ENCODE peak calls at places on chromosomes 12 and 14, in five cellular contexts. T is left ventricle myocardium inferior; O is cardiac fibroblast; B is HFF-Myc; G is CD4-positive, alpha-beta T cell. X is an unnamed sample.
A peak's percentile ranks its signal among the peaks of the same experiment; 100 is the strongest.

GRCh38 chr12:106527356-106527755 is 55.4 kb upstream of the RFX4 start:
- DNase-seq in T (no peak), O (peak; percentile 35), B (no peak), G (no peak), X (no peak)

GRCh38 chr14:35159742-35160409 is 37.5 kb downstream of the PRORP start:
- DNase-seq in T (no peak), O (peak; percentile 81), B (peak; percentile 52), G (no peak), X (peak; percentile 88)

GRCh38 chr12:55684761-55685370 is 22.8 kb downstream of the ITGA7 start:
- DNase-seq in T (no peak), O (no peak), B (no peak), G (no peak), X (no peak)

GRCh38 chr12:107402041-107403022 is 283.3 kb upstream of the PWP1 start:
- DNase-seq in T (no peak), O (peak; percentile 58), B (no peak), G (peak; percentile 51), X (peak; percentile 69)

GRCh38 chr14:35807131-35807961 is 1.7 kb downstream of the RALGAPA1 start:
- DNase-seq in T (no peak), O (no peak), B (no peak), G (no peak), X (no peak)

GRCh38 chr12:69879007-69879960 is 54.3 kb downstream of the MYRFL start:
- DNase-seq in T (peak; percentile 53), O (peak; percentile 84), B (peak; percentile 55), G (peak; percentile 47), X (peak; percentile 59)

GRCh38 chr14:73829526-73830431 is 21.9 kb upstream of the PTGR2 start:
- DNase-seq in T (no peak), O (peak; percentile 83), B (no peak), G (no peak), X (no peak)

GRCh38 chr12:128613821-128614220 is 209.9 kb downstream of the SLC15A4 start:
- DNase-seq in T (no peak), O (no peak), B (no peak), G (no peak), X (no peak)

GRCh38 chr12:107302649-107303386 is 209.5 kb upstream of the CRY1 start:
- DNase-seq in T (no peak), O (no peak), B (no peak), G (no peak), X (no peak)

GRCh38 chr14:50599700-50600444 is 39.9 kb downstream of the ATL1 start:
- DNase-seq in T (no peak), O (peak; percentile 62), B (peak; percentile 49), G (no peak), X (peak; percentile 38)

GRCh38 chr12:104376650-104377506 is 73.3 kb downstream of the EID3 start:
- DNase-seq in T (no peak), O (no peak), B (no peak), G (no peak), X (no peak)

GRCh38 chr14:50758279-50758678 is 72.7 kb downstream of the NIN start:
- DNase-seq in T (no peak), O (no peak), B (no peak), G (no peak), X (no peak)

GRCh38 chr14:23121401-23121800 is 2.3 kb upstream of the CEBPE start:
- DNase-seq in T (no peak), O (peak; percentile 94), B (no peak), G (no peak), X (no peak)

GRCh38 chr12:50006754-50007442 is 18.4 kb downstream of the RACGAP1 start:
- DNase-seq in T (no peak), O (no peak), B (no peak), G (no peak), X (no peak)

GRCh38 chr14:52043690-52044089 is 25.2 kb downstream of the NID2 start:
- DNase-seq in T (no peak), O (peak; percentile 53), B (no peak), G (no peak), X (peak; percentile 50)

GRCh38 chr12:47307680-47308399 is 228.1 kb upstream of the AMIGO2 start:
- DNase-seq in T (no peak), O (peak; percentile 86), B (peak; percentile 36), G (peak; percentile 33), X (peak; percentile 49)

GRCh38 chr14:22667881-22668280 is 23.7 kb upstream of the OR6J1 start:
- DNase-seq in T (no peak), O (peak; percentile 41), B (no peak), G (no peak), X (no peak)

DNA sequence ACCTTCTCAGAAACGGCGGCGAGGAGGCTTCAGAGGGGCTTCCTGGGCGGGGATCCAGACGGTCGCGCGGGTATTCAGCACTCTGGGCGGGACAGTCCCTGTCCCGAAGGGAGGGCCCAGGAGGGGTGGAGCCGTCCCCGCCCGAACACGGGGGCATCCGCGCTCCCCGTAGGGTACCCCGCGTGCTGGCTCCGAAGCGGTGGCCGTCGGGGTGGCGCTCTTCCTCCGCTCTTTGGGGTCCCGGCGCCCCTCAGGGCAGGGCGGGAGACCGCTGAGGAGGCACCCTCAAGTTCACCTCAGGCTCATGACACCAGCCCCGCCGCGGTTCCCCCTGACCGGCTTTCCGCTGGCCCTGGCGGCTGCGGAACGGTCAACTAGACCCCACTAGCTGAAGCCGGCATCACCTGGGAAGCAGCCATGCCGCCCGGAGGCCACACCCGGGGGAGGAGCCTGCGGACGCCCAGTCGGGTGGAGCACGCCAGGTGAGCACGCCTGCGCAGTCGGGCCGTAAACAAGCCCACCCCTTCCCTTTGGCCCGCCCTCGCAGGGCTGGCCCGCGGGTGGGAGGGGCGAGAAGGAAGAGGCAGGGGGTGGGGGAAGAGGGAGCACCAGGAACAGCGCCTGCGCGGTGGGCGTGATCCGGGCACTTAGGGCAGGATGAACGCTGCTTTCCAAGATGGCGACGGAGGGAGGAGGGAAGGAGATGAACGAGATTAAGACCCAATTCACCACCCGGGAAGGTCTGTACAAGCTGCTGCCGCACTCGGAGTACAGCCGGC is at the start of gene WDR20:
- DNase-seq in T (peak; percentile 98), O (peak; percentile 98), B (peak; percentile 88), G (peak; percentile 99), X (peak; percentile 94)
- TF ChIP-seq CTCF in T (no peak), O (no peak), B (no peak), G (no peak), X (no peak)

DNA sequence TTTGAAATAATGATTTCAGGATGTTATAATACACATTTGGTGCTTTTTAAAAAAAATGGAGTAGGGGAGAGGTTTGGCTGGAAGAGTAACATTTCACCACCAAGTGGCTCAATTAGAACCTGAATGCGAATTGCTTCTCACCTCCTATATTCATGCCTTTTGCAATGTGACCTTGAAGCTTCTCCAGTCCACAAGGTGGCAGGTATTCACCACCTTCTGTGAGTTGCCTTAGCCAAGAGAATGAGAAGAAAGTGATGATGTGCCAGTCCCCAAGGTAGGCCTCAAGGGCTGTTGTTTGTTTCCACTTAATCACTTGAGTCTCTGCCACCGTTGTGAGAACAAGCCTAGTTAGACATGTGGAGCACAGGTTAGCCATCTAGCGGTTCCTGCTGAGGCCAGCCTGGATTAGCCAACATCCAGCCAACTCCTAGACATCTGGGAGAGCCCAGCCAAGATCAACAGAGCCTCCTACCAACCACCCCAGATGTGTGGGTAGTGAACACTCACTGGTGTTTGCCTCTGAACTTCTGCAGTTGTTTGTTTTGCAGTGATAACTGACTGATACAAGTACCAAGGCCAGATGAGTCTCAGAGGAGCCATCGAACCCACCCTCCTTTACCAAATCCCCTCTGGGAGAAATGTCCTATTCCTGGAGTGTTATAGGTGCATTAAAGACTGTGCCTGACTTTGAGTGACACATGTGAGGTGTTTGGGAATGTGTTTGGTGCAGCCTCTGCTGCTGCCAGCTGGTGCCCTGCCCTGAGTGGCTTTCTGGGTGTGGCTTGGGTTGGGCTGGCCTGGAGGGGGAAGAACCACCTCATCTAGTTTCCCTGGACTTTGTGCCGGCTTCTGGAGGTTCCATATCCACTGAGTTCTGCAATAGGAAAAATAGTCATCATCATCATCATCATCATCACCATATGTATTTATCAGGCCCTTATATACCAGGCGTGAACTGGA is 132.5 kb upstream of the RFLNA start:
- DNase-seq in T (no peak), O (no peak), B (no peak), G (no peak), X (peak; percentile 6)
- TF ChIP-seq CTCF in T (no peak), O (no peak), B (no peak), G (no peak), X (no peak)

GRCh38 chr14:72513994-72514659 is 379.8 kb downstream of the DPF3 start:
- DNase-seq in T (no peak), O (peak; percentile 69), B (peak; percentile 26), G (no peak), X (peak; percentile 10)

GRCh38 chr14:72514660-72515025 is 379.3 kb downstream of the DPF3 start:
- DNase-seq in T (no peak), O (no peak), B (no peak), G (no peak), X (no peak)

GRCh38 chr14:72517736-72518135 is 376.2 kb downstream of the DPF3 start:
- DNase-seq in T (no peak), O (no peak), B (no peak), G (no peak), X (no peak)

GRCh38 chr14:72516936-72517408 is 376.9 kb downstream of the DPF3 start:
- DNase-seq in T (peak; percentile 42), O (peak; percentile 91), B (peak; percentile 66), G (peak; percentile 67), X (peak; percentile 39)

GRCh38 chr14:72515779-72516770 is 377.8 kb downstream of the DPF3 start:
- DNase-seq in T (no peak), O (peak; percentile 57), B (peak; percentile 16), G (no peak), X (no peak)
- TF ChIP-seq CTCF in T (peak; percentile 7), O (peak; percentile 35), B (peak; percentile 31), G (no peak), X (no peak)

GRCh38 chr12:19506497-19506896 is 67.2 kb downstream of the AEBP2 start:
- DNase-seq in T (no peak), O (no peak), B (no peak), G (no peak), X (no peak)

DNA sequence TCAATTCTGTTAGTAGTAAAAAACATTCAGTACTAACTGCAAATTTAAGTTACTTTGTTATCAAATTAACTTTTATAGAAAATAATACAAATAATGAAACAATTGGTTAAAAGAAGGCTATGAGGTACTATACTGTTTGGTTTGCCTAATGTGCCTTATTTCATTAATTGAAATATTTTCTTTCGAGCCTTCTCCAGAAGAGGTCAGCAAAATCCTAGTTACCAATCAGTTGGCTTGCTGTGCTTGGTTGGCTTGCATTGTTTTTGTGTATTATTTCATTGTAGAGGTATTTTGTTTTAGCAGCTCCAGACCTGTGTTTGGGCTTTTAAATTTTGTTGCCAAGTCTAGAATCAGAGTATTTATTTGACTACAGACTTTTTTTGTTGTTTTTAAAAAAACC is 68.5 kb downstream of the AEBP2 start:
- DNase-seq in T (no peak), O (peak; percentile 74), B (peak; percentile 2), G (no peak), X (no peak)
- TF ChIP-seq CTCF in T (peak; percentile 56), O (peak; percentile 30), B (no peak), G (no peak), X (no peak)

DNA sequence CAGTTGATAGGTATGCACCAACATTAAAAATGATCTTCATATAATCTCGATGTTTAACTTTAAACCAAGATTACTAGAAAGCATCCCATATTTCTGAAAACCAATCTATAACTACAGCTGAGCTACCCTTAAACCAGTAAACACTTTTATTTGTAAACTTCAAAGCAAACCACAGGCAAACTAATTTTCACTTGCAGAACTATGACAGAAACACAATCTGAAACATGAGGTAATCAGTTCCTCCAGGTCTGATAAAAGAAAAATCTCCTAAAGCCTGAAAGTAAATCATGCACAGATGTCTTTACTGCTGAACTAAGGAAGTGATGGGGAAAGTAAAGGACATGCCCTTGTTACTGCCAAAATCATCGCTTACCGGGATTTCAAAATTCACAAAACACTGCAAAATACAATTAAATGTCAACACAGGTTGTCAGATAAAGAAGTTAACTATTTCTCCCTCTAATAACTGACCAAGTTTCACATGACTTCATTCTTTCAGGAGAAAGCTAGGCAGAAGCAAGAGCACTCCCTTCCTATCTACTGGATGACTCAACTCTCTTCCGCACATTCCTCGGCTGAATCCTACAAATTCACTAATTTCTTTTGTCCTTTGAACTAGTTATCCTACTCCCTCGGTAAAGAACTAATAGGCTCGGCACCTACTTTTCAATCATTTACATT is 1.5 kb downstream of the EEA1 start:
- DNase-seq in T (no peak), O (peak; percentile 82), B (peak; percentile 49), G (no peak), X (no peak)
- TF ChIP-seq CTCF in T (no peak), O (no peak), B (no peak), G (no peak), X (no peak)